ENCODE peak calls at places on chromosomes 2 and 18, in six cellular contexts. One of them, this sample, is unnamed.
A peak's percentile ranks its signal among the peaks of the same experiment; 100 is the strongest.

GRCh38 chr2:30026091-30027055 is 105.0 kb upstream of the ALK start:
- DNase-seq in HL-60: peak; percentile 4
- DNase-seq in PC-3: peak; percentile 96
- DNase-seq in adrenal gland: peak; percentile 42
- DNase-seq in HFF-Myc: no peak
- DNase-seq in HCT116: peak; percentile 4
- DNase-seq in this sample: no peak

GRCh38 chr2:240935101-240935876 is 29.2 kb downstream of the CROCC2 start:
- DNase-seq in HL-60: no peak
- DNase-seq in PC-3: no peak
- DNase-seq in adrenal gland: peak; percentile 10
- DNase-seq in HFF-Myc: no peak
- DNase-seq in HCT116: no peak
- DNase-seq in this sample: no peak

GRCh38 chr2:25885933-25886332 is 7.6 kb upstream of the ASXL2 start:
- DNase-seq in HL-60: no peak
- DNase-seq in PC-3: peak; percentile 89
- DNase-seq in adrenal gland: no peak
- DNase-seq in HFF-Myc: peak; percentile 15
- DNase-seq in HCT116: no peak
- DNase-seq in this sample: no peak

GRCh38 chr2:127422631-127423475 is 4.6 kb downstream of the PROC start:
- DNase-seq in HL-60: peak; percentile 69
- DNase-seq in PC-3: no peak
- DNase-seq in adrenal gland: no peak
- DNase-seq in HFF-Myc: no peak
- DNase-seq in HCT116: no peak
- DNase-seq in this sample: no peak

GRCh38 chr2:30701782-30702181 is 105.5 kb downstream of the CAPN13 start:
- DNase-seq in HL-60: no peak
- DNase-seq in PC-3: no peak
- DNase-seq in adrenal gland: no peak
- DNase-seq in HFF-Myc: no peak
- DNase-seq in HCT116: no peak
- DNase-seq in this sample: no peak

GRCh38 chr18:51195602-51196115 is 1.8 kb downstream of the MEX3C start:
- DNase-seq in HL-60: peak; percentile 73
- DNase-seq in PC-3: peak; percentile 27
- DNase-seq in adrenal gland: peak; percentile 23
- DNase-seq in HFF-Myc: no peak
- DNase-seq in HCT116: peak; percentile 18
- DNase-seq in this sample: no peak

GRCh38 chr2:61645911-61646310 is 107.8 kb upstream of the XPO1 start:
- DNase-seq in HL-60: no peak
- DNase-seq in PC-3: peak; percentile 56
- DNase-seq in adrenal gland: no peak
- DNase-seq in HFF-Myc: peak; percentile 53
- DNase-seq in HCT116: no peak
- DNase-seq in this sample: no peak

GRCh38 chr2:239548965-239549595 is 148.3 kb upstream of the HDAC4 start:
- DNase-seq in HL-60: no peak
- DNase-seq in PC-3: no peak
- DNase-seq in adrenal gland: no peak
- DNase-seq in HFF-Myc: no peak
- DNase-seq in HCT116: no peak
- DNase-seq in this sample: no peak

GRCh38 chr18:57434177-57434535 is 1.0 kb upstream of the ONECUT2 start:
- DNase-seq in HL-60: no peak
- DNase-seq in PC-3: no peak
- DNase-seq in adrenal gland: no peak
- DNase-seq in HFF-Myc: no peak
- DNase-seq in HCT116: no peak
- DNase-seq in this sample: no peak

GRCh38 chr18:73479472-73479871 is 611.7 kb upstream of the NETO1 start:
- DNase-seq in HL-60: no peak
- DNase-seq in PC-3: peak; percentile 13
- DNase-seq in adrenal gland: no peak
- DNase-seq in HFF-Myc: no peak
- DNase-seq in HCT116: no peak
- DNase-seq in this sample: no peak

GRCh38 chr2:28343971-28344715 is 48.5 kb upstream of the FOSL2 start:
- DNase-seq in HL-60: no peak
- DNase-seq in PC-3: no peak
- DNase-seq in adrenal gland: no peak
- DNase-seq in HFF-Myc: no peak
- DNase-seq in HCT116: no peak
- DNase-seq in this sample: no peak

GRCh38 chr2:145845207-145845894 is 1325.4 kb upstream of the ZEB2 start:
- DNase-seq in HL-60: no peak
- DNase-seq in PC-3: no peak
- DNase-seq in adrenal gland: no peak
- DNase-seq in HFF-Myc: no peak
- DNase-seq in HCT116: no peak
- DNase-seq in this sample: no peak

GRCh38 chr2:151669585-151670081 is 64.6 kb downstream of the NEB start:
- DNase-seq in HL-60: peak; percentile 7
- DNase-seq in PC-3: no peak
- DNase-seq in adrenal gland: no peak
- DNase-seq in HFF-Myc: no peak
- DNase-seq in HCT116: no peak
- DNase-seq in this sample: no peak

DNA sequence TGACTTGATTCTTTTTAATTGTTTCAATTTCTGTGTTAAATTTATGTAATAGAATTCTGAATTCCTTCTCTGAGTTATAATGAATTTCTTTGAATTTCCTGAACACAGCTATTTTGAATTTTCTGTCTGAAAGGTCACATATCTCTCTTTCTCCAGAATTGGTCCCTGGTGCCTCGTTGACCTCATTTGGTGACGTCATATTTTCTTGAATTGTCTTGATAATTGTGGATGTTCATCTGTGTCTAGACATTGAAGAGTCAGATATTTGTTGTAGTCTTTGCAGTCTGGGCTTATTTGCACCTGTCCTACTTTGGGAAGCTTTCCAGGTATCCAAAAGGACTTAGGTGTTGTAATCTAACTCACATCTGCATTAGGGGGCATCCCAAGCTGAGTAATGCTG is 111.4 kb upstream of the LRRTM4 start:
- DNase-seq in HL-60: no peak
- DNase-seq in PC-3: no peak
- DNase-seq in adrenal gland: no peak
- DNase-seq in HFF-Myc: no peak
- DNase-seq in HCT116: no peak
- DNase-seq in this sample: no peak
- TF ChIP-seq CTCF in HL-60: no peak
- TF ChIP-seq CTCF in PC-3: no peak
- TF ChIP-seq CTCF in adrenal gland: no peak
- TF ChIP-seq CTCF in HFF-Myc: no peak
- TF ChIP-seq CTCF in HCT116: no peak
- TF ChIP-seq CTCF in this sample: no peak

GRCh38 chr2:46302005-46302696 is 4.9 kb downstream of the EPAS1 start:
- DNase-seq in HL-60: no peak
- DNase-seq in PC-3: no peak
- DNase-seq in adrenal gland: no peak
- DNase-seq in HFF-Myc: no peak
- DNase-seq in HCT116: no peak
- DNase-seq in this sample: no peak
- H3K4me3 ChIP-seq in HL-60: no peak overlapping the region
- H3K4me3 ChIP-seq in PC-3: no peak overlapping the region
- H3K4me3 ChIP-seq in adrenal gland: no peak overlapping the region
- H3K4me3 ChIP-seq in HFF-Myc: no peak overlapping the region
- H3K4me3 ChIP-seq in HCT116: no peak overlapping the region
- H3K4me3 ChIP-seq in this sample: peak overlapping the region; percentile 88

GRCh38 chr2:201344663-201345366 is 12.3 kb downstream of the FLACC1 start:
- DNase-seq in HL-60: no peak
- DNase-seq in PC-3: peak; percentile 17
- DNase-seq in adrenal gland: no peak
- DNase-seq in HFF-Myc: no peak
- DNase-seq in HCT116: no peak
- DNase-seq in this sample: no peak
- TF ChIP-seq CTCF in HL-60: no peak
- TF ChIP-seq CTCF in PC-3: peak; percentile 40
- TF ChIP-seq CTCF in adrenal gland: no peak
- TF ChIP-seq CTCF in HFF-Myc: peak; percentile 3
- TF ChIP-seq CTCF in HCT116: peak; percentile 45
- TF ChIP-seq CTCF in this sample: no peak

GRCh38 chr2:119753041-119753929 is 6.4 kb upstream of the PTPN4 start:
- DNase-seq in HL-60: peak; percentile 40
- DNase-seq in PC-3: peak; percentile 68
- DNase-seq in adrenal gland: peak; percentile 29
- DNase-seq in HFF-Myc: peak; percentile 44
- DNase-seq in HCT116: peak; percentile 41
- DNase-seq in this sample: no peak
- H3K4me3 ChIP-seq in HL-60: no peak overlapping the region
- H3K4me3 ChIP-seq in PC-3: no peak overlapping the region
- H3K4me3 ChIP-seq in adrenal gland: no peak overlapping the region
- H3K4me3 ChIP-seq in HFF-Myc: no peak overlapping the region
- H3K4me3 ChIP-seq in HCT116: no peak overlapping the region
- H3K4me3 ChIP-seq in this sample: no peak overlapping the region

DNA sequence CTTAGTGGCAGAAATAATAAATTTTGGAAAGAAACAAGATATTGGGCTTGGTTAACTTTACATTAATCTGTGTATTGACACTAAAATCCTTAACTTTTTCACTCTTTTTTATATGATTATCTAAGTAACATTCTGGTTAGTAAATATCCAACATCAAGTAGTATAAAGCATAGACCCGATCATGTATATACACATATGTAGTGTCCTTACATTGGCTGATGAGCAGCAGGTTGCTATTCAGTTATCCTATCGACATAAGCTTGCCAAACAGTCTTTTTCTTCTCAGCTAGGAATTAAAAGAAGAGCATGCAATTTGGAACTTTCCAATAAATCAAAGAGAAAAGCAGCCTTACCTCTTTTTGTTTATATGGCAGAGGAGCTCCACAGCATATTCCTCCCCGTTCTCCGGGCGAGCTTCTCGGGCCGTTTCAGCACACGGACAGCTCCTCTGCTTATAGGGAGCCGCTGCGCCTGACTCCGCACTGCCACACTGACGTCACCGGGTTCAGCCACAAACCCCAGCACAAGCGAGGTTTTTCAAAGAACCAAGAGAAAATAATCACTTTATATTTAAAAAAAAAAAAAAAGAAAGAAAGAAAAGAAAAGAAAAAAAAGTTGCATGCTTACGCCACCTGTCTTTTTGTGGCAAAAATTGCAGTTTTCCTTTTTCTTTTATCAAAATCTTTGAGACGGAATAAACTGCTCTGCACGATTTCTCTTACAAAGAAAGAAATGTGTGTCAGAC is at the start of gene SCG2:
- DNase-seq in HL-60: peak; percentile 65
- DNase-seq in PC-3: peak; percentile 74
- DNase-seq in adrenal gland: peak; percentile 77
- DNase-seq in HFF-Myc: peak; percentile 60
- DNase-seq in HCT116: peak; percentile 59
- DNase-seq in this sample: peak; percentile 75
- TF ChIP-seq CTCF in HL-60: no peak
- TF ChIP-seq CTCF in PC-3: peak; percentile 33
- TF ChIP-seq CTCF in adrenal gland: peak; percentile 42
- TF ChIP-seq CTCF in HFF-Myc: peak; percentile 16
- TF ChIP-seq CTCF in HCT116: peak; percentile 27
- TF ChIP-seq CTCF in this sample: peak; percentile 20

GRCh38 chr2:42492691-42493467 is 903 bp downstream of the KCNG3 start:
- DNase-seq in HL-60: no peak
- DNase-seq in PC-3: no peak
- DNase-seq in adrenal gland: peak; percentile 46
- DNase-seq in HFF-Myc: no peak
- DNase-seq in HCT116: no peak
- DNase-seq in this sample: no peak
- H3K4me3 ChIP-seq in HL-60: no peak overlapping the region
- H3K4me3 ChIP-seq in PC-3: peak overlapping the region; percentile 75
- H3K4me3 ChIP-seq in adrenal gland: peak overlapping the region; percentile 82
- H3K4me3 ChIP-seq in HFF-Myc: no peak overlapping the region
- H3K4me3 ChIP-seq in HCT116: no peak overlapping the region
- H3K4me3 ChIP-seq in this sample: peak overlapping the region; percentile 70

DNA sequence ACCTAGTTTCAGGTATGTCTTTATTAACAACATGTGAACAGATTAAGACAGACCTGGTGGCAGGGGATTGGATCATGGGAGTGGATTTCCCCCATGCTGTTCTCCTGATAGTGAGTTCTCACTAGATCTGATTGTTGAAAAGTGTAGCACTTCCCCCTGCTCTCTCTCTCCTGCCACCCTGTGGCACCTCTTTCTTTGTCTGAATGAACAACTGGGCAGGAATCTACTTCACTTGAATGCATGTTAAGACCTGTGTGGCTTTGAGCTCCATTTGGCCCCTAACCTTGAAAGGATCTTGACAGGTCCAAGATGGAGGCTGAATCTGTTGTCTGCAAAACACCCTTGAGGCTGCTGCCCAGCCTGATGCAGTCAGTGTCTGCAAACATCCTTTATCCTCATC is 194.4 kb downstream of the RNF144A start:
- DNase-seq in HL-60: no peak
- DNase-seq in PC-3: peak; percentile 37
- DNase-seq in adrenal gland: no peak
- DNase-seq in HFF-Myc: no peak
- DNase-seq in HCT116: no peak
- DNase-seq in this sample: no peak
- TF ChIP-seq CTCF in HL-60: no peak
- TF ChIP-seq CTCF in PC-3: peak; percentile 39
- TF ChIP-seq CTCF in adrenal gland: no peak
- TF ChIP-seq CTCF in HFF-Myc: peak; percentile 8
- TF ChIP-seq CTCF in HCT116: peak; percentile 19
- TF ChIP-seq CTCF in this sample: no peak

DNA sequence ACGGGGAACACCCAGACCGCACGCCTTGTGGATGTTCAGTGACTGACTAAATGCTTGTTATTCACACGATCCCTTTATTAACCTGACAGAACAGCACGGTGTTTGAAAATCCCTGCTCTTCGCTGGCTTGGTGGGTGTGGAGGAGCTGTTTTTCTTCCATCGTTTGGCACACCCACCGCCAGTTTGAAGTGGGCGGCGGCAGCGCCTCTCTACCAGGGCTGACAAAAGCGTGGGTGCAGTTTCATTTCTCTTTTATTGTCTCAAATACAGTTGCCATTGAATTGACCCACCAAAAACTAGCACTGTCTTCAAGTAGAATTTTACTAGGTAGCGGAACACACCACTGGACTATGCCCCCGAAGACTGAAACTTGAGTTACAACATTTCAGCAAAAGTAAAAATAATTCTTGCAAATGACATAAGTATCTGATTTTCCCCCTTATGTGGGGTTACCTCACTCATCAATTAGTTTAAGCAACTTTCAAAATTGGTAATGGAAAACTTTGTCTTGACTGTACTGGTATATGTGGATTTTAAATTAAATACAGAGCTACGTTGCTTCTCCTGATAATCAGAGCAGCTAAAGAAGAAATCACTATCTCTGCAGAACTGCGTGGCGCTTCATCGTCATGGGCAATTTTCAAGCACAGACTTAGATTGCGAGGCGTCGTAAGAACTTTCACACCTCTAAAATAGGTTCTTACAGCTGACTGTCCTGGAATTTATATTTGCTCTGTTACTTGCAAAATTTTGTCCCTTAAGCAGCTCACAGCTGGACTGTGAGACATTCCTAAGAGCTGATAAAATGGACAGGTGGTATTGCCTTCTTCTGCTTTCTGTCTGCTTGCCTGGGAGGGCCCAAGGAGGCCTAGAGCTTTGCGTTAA is 60.9 kb downstream of the LDLRAD4 start:
- DNase-seq in HL-60: no peak
- DNase-seq in PC-3: no peak
- DNase-seq in adrenal gland: no peak
- DNase-seq in HFF-Myc: no peak
- DNase-seq in HCT116: no peak
- DNase-seq in this sample: no peak
- H3K4me3 ChIP-seq in HL-60: no peak overlapping the region
- H3K4me3 ChIP-seq in PC-3: no peak overlapping the region
- H3K4me3 ChIP-seq in adrenal gland: no peak overlapping the region
- H3K4me3 ChIP-seq in HFF-Myc: no peak overlapping the region
- H3K4me3 ChIP-seq in HCT116: no peak overlapping the region
- H3K4me3 ChIP-seq in this sample: no peak overlapping the region